ENCODE peak calls at places on chromosomes 5 and 9, in seven cellular contexts. One of them, this sample, is unnamed.

GRCh38 chr5:61132559-61132958 is 29.7 kb downstream of the SMIM15 start:
- DNase-seq in HCT116: no peak
- DNase-seq in H1: no peak
- DNase-seq in SK-N-SH: no peak
- DNase-seq in K562: no peak
- DNase-seq in HepG2: no peak
- DNase-seq in GM12878: no peak
- DNase-seq in this sample: no peak

GRCh38 chr5:167871091-167871490 is 420.4 kb upstream of the WWC1 start:
- DNase-seq in HCT116: no peak
- DNase-seq in H1: no peak
- DNase-seq in SK-N-SH: no peak
- DNase-seq in K562: no peak
- DNase-seq in HepG2: no peak
- DNase-seq in GM12878: no peak
- DNase-seq in this sample: no peak

GRCh38 chr5:123209163-123210013 is 120.3 kb downstream of the PRDM6 start:
- DNase-seq in HCT116: peak
- DNase-seq in H1: no peak
- DNase-seq in SK-N-SH: no peak
- DNase-seq in K562: peak
- DNase-seq in HepG2: peak
- DNase-seq in GM12878: no peak
- DNase-seq in this sample: peak

GRCh38 chr9:137582286-137582860 is 3.6 kb upstream of the DPH7 start:
- DNase-seq in HCT116: no peak
- DNase-seq in H1: peak
- DNase-seq in SK-N-SH: peak
- DNase-seq in K562: no peak
- DNase-seq in HepG2: no peak
- DNase-seq in GM12878: no peak
- DNase-seq in this sample: peak

GRCh38 chr5:88923623-88924619 is 40.9 kb upstream of the MEF2C start:
- DNase-seq in HCT116: no peak
- DNase-seq in H1: no peak
- DNase-seq in SK-N-SH: no peak
- DNase-seq in K562: no peak
- DNase-seq in HepG2: no peak
- DNase-seq in GM12878: no peak
- DNase-seq in this sample: no peak

GRCh38 chr5:143261748-143262392 is 141.6 kb downstream of the NR3C1 start:
- DNase-seq in HCT116: no peak
- DNase-seq in H1: no peak
- DNase-seq in SK-N-SH: no peak
- DNase-seq in K562: no peak
- DNase-seq in HepG2: no peak
- DNase-seq in GM12878: no peak
- DNase-seq in this sample: no peak

GRCh38 chr9:133274236-133275104 is 531 bp downstream of the ABO start:
- DNase-seq in HCT116: no peak
- DNase-seq in H1: no peak
- DNase-seq in SK-N-SH: no peak
- DNase-seq in K562: no peak
- DNase-seq in HepG2: no peak
- DNase-seq in GM12878: no peak
- DNase-seq in this sample: no peak

GRCh38 chr5:112240011-112240410 is 179.1 kb downstream of the EPB41L4A start:
- DNase-seq in HCT116: no peak
- DNase-seq in H1: no peak
- DNase-seq in SK-N-SH: no peak
- DNase-seq in K562: no peak
- DNase-seq in HepG2: no peak
- DNase-seq in GM12878: no peak
- DNase-seq in this sample: peak

GRCh38 chr9:98804083-98804482 is 3.4 kb upstream of the GALNT12 start:
- DNase-seq in HCT116: no peak
- DNase-seq in H1: no peak
- DNase-seq in SK-N-SH: no peak
- DNase-seq in K562: no peak
- DNase-seq in HepG2: no peak
- DNase-seq in GM12878: no peak
- DNase-seq in this sample: no peak

GRCh38 chr9:98798254-98798653 is 1.9 kb upstream of the ANKS6 start:
- DNase-seq in HCT116: no peak
- DNase-seq in H1: no peak
- DNase-seq in SK-N-SH: no peak
- DNase-seq in K562: no peak
- DNase-seq in HepG2: no peak
- DNase-seq in GM12878: no peak
- DNase-seq in this sample: no peak

GRCh38 chr9:98801969-98802371 is 5.5 kb upstream of the GALNT12 start:
- DNase-seq in HCT116: no peak
- DNase-seq in H1: peak
- DNase-seq in SK-N-SH: no peak
- DNase-seq in K562: no peak
- DNase-seq in HepG2: no peak
- DNase-seq in GM12878: no peak
- DNase-seq in this sample: peak

GRCh38 chr9:98797491-98797890 is 1.1 kb upstream of the ANKS6 start:
- DNase-seq in HCT116: no peak
- DNase-seq in H1: no peak
- DNase-seq in SK-N-SH: no peak
- DNase-seq in K562: no peak
- DNase-seq in HepG2: no peak
- DNase-seq in GM12878: no peak
- DNase-seq in this sample: no peak

DNA sequence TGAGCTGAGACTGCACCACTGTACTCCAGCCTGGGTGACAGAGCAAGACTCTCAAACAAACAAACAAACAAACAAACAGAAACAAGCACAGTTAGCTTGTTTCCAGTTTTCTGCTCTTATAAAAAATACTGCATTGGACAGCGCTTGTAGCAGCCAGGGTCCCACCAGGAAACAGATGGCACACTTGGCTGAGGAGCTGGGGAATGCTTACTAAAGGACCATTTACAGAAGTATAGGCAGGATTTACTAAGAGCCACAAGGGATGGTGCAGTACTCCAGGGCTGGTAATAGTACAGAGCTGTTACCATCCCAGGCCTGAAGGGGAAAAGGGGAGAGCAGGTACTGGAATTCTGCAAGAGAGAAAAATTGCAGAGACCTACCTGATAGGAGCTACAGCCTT is 5.2 kb upstream of the ANKS6 start:
- DNase-seq in HCT116: no peak
- DNase-seq in H1: peak
- DNase-seq in SK-N-SH: no peak
- DNase-seq in K562: no peak
- DNase-seq in HepG2: no peak
- DNase-seq in GM12878: no peak
- DNase-seq in this sample: no peak
- TF ChIP-seq JUND in HCT116: no peak
- TF ChIP-seq JUND in H1: no peak
- TF ChIP-seq JUND in SK-N-SH: no peak
- TF ChIP-seq JUND in K562: no peak
- TF ChIP-seq JUND in HepG2: no peak
- TF ChIP-seq JUND in GM12878: no peak
- TF ChIP-seq JUND in this sample: no peak

GRCh38 chr9:12815895-12816294 is 41.1 kb downstream of the LURAP1L start:
- DNase-seq in HCT116: no peak
- DNase-seq in H1: no peak
- DNase-seq in SK-N-SH: no peak
- DNase-seq in K562: no peak
- DNase-seq in HepG2: no peak
- DNase-seq in GM12878: no peak
- DNase-seq in this sample: no peak
- TF ChIP-seq JUND in HCT116: no peak
- TF ChIP-seq JUND in H1: no peak
- TF ChIP-seq JUND in SK-N-SH: no peak
- TF ChIP-seq JUND in K562: no peak
- TF ChIP-seq JUND in HepG2: no peak
- TF ChIP-seq JUND in GM12878: no peak
- TF ChIP-seq JUND in this sample: no peak

GRCh38 chr5:92147263-92147662 is 764.1 kb upstream of the ARRDC3 start:
- DNase-seq in HCT116: no peak
- DNase-seq in H1: no peak
- DNase-seq in SK-N-SH: no peak
- DNase-seq in K562: no peak
- DNase-seq in HepG2: no peak
- DNase-seq in GM12878: no peak
- DNase-seq in this sample: no peak

GRCh38 chr5:92144824-92145223 is 761.7 kb upstream of the ARRDC3 start:
- DNase-seq in HCT116: no peak
- DNase-seq in H1: no peak
- DNase-seq in SK-N-SH: no peak
- DNase-seq in K562: no peak
- DNase-seq in HepG2: no peak
- DNase-seq in GM12878: no peak
- DNase-seq in this sample: no peak

GRCh38 chr5:92145852-92146251 is 762.7 kb upstream of the ARRDC3 start:
- DNase-seq in HCT116: no peak
- DNase-seq in H1: no peak
- DNase-seq in SK-N-SH: no peak
- DNase-seq in K562: no peak
- DNase-seq in HepG2: no peak
- DNase-seq in GM12878: no peak
- DNase-seq in this sample: no peak

GRCh38 chr5:92147792-92148191 is 764.7 kb upstream of the ARRDC3 start:
- DNase-seq in HCT116: no peak
- DNase-seq in H1: no peak
- DNase-seq in SK-N-SH: no peak
- DNase-seq in K562: no peak
- DNase-seq in HepG2: no peak
- DNase-seq in GM12878: no peak
- DNase-seq in this sample: no peak
- TF ChIP-seq JUND in HCT116: no peak
- TF ChIP-seq JUND in H1: no peak
- TF ChIP-seq JUND in SK-N-SH: no peak
- TF ChIP-seq JUND in K562: no peak
- TF ChIP-seq JUND in HepG2: no peak
- TF ChIP-seq JUND in GM12878: no peak
- TF ChIP-seq JUND in this sample: no peak

GRCh38 chr5:16665611-16666010 is 48.8 kb upstream of the RETREG1 start:
- DNase-seq in HCT116: no peak
- DNase-seq in H1: no peak
- DNase-seq in SK-N-SH: peak
- DNase-seq in K562: no peak
- DNase-seq in HepG2: no peak
- DNase-seq in GM12878: no peak
- DNase-seq in this sample: no peak
- TF ChIP-seq JUND in HCT116: no peak
- TF ChIP-seq JUND in H1: no peak
- TF ChIP-seq JUND in SK-N-SH: no peak
- TF ChIP-seq JUND in K562: no peak
- TF ChIP-seq JUND in HepG2: no peak
- TF ChIP-seq JUND in GM12878: no peak
- TF ChIP-seq JUND in this sample: no peak

DNA sequence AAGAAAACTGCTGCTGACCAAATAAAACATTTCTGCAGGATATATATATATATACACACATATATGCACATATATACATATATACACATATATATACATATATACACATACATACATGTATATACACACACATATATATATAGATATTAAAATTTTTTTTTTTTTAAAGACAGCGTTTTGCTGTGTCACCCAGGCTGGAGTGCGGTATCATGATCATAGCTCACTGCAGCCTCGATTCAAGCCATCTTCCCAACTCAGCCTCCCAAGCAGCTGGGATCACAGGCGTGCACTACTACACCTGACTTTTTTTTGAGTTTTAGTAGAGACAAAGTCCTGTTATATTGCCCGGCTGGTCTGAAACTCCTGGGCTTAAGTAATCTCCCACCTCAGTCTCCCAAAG is 2.7 kb downstream of the MRPL22 start:
- DNase-seq in HCT116: no peak
- DNase-seq in H1: no peak
- DNase-seq in SK-N-SH: no peak
- DNase-seq in K562: no peak
- DNase-seq in HepG2: no peak
- DNase-seq in GM12878: no peak
- DNase-seq in this sample: no peak
- TF ChIP-seq JUND in HCT116: no peak
- TF ChIP-seq JUND in H1: no peak
- TF ChIP-seq JUND in SK-N-SH: no peak
- TF ChIP-seq JUND in K562: no peak
- TF ChIP-seq JUND in HepG2: no peak
- TF ChIP-seq JUND in GM12878: no peak
- TF ChIP-seq JUND in this sample: no peak

This sample was measured in T47D.